ENCODE peak calls at places on chromosomes 11 and 22, in nine cellular contexts. X, H, N, B, D, J, R, F and W are unnamed samples.

GRCh38 chr11:116851631-116852030 is 14.2 kb upstream of the APOA1 start:
- DNase-seq in X (no peak), H (no peak), N (no peak), B (no peak), D (no peak), J (no peak), R (no peak), F (no peak), W (no peak)

GRCh38 chr22:19795617-19796008 is 35.0 kb downstream of the TBX1 start:
- DNase-seq in X (no peak), H (no peak), N (peak), B (peak), D (peak), J (no peak), R (peak), F (no peak), W (no peak)

GRCh38 chr22:30048711-30049110 is 31.6 kb upstream of the HORMAD2 start:
- DNase-seq in X (no peak), H (no peak), N (no peak), B (no peak), D (no peak), J (no peak), R (no peak), F (no peak), W (no peak)

GRCh38 chr11:126059238-126059761 is 3.4 kb downstream of the CDON start:
- DNase-seq in X (peak), H (no peak), N (no peak), B (no peak), D (no peak), J (no peak), R (no peak), F (no peak), W (no peak)

GRCh38 chr11:115739878-115740277 is 235.7 kb upstream of the CADM1 start:
- DNase-seq in X (no peak), H (no peak), N (no peak), B (no peak), D (no peak), J (no peak), R (no peak), F (no peak), W (no peak)

GRCh38 chr11:35711173-35711910 is 48.8 kb downstream of the TRIM44 start:
- DNase-seq in X (no peak), H (no peak), N (no peak), B (no peak), D (peak), J (no peak), R (no peak), F (no peak), W (no peak)

GRCh38 chr22:39253427-39254070 is 8.8 kb upstream of the PDGFB start:
- DNase-seq in X (peak), H (no peak), N (peak), B (peak), D (peak), J (peak), R (peak), F (peak), W (peak)

GRCh38 chr11:96464695-96465307 is 75.0 kb downstream of the JRKL start:
- DNase-seq in X (peak), H (no peak), N (peak), B (peak), D (peak), J (peak), R (no peak), F (peak), W (peak)

GRCh38 chr11:124718801-124719200 is 20.9 kb upstream of the NRGN start:
- DNase-seq in X (no peak), H (no peak), N (no peak), B (no peak), D (no peak), J (no peak), R (no peak), F (no peak), W (no peak)

GRCh38 chr11:124719534-124719933 is 20.2 kb upstream of the NRGN start:
- DNase-seq in X (no peak), H (no peak), N (no peak), B (no peak), D (no peak), J (no peak), R (no peak), F (no peak), W (no peak)

GRCh38 chr11:124717786-124718634 is 21.7 kb upstream of the NRGN start:
- DNase-seq in X (peak), H (no peak), N (no peak), B (peak), D (peak), J (no peak), R (no peak), F (no peak), W (no peak)

GRCh38 chr11:124716596-124716995 is 23.1 kb upstream of the NRGN start:
- DNase-seq in X (no peak), H (no peak), N (peak), B (peak), D (no peak), J (no peak), R (no peak), F (no peak), W (no peak)

DNA sequence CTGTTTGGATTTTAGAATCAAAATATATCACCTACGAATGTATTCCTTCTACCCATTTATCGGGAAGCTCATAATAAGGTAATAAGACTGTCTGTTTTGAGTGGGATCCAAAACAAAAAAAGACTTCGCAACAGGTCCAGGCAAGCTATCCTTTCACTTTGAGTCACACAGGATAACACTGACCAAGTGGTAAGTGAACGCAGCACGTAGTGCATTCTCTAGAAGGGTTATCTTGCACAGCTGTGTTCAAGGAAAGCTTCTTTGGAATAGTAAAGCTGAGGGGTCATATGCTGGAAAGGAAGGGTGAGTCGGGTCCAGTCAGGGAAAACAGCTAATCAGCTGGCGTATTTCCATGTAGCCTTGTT is 22.3 kb upstream of the NRGN start:
- DNase-seq in X (peak), H (no peak), N (no peak), B (peak), D (no peak), J (no peak), R (no peak), F (no peak), W (no peak)
- H3K4me3 ChIP-seq in X (peak), H (peak), N (no peak), B (peak), D (no peak), J (no peak), R (no peak), F (no peak), W (peak)

DNA sequence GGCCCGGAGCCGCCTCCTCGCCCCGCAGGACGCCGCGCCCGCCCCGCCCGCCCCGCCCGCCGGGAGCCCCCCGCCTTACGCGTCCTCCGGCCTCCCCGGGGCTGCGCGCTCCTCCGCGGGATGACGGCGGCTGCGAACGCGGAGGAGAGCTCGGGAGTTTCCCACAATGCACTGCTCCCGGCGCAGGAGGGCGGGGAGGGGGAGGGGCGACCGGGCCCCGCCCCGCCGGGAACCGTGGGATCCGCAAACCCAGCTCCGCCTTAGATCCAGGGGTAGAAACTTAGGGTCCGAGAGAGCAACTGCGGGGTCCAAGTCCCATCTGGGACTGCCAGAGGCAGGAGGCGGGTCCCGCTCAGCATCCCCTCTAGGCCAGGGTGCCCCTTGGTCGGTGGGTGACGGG is at the start of gene CEND1:
- DNase-seq in X (peak), H (no peak), N (peak), B (peak), D (peak), J (no peak), R (no peak), F (no peak), W (no peak)
- H3K4me3 ChIP-seq in X (peak), H (peak), N (peak), B (peak), D (peak), J (peak), R (no peak), F (peak), W (peak)

DNA sequence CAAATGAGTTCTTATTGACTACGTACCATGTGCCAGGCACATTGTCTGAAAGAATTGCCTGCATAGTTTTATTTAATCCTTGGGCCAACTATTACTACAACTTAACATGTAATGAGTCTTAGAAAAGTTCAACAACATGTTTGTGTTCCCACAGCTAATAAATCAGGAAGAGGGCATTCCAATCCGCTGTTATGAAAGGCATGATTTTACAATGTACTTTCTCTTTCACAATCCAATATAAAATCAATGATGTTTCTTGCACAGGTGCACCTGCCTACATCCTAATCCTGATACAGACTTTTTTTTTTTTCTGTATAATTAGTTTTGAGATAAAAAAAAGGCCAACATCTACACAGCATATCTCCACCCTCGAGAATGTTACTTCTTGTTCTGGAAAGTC is 728.4 kb upstream of the CCDC90B start:
- DNase-seq in X (no peak), H (no peak), N (peak), B (no peak), D (no peak), J (no peak), R (no peak), F (no peak), W (no peak)
- H3K4me3 ChIP-seq in X (no peak), H (no peak), N (no peak), B (no peak), D (no peak), J (no peak), R (no peak), F (no peak), W (no peak)

DNA sequence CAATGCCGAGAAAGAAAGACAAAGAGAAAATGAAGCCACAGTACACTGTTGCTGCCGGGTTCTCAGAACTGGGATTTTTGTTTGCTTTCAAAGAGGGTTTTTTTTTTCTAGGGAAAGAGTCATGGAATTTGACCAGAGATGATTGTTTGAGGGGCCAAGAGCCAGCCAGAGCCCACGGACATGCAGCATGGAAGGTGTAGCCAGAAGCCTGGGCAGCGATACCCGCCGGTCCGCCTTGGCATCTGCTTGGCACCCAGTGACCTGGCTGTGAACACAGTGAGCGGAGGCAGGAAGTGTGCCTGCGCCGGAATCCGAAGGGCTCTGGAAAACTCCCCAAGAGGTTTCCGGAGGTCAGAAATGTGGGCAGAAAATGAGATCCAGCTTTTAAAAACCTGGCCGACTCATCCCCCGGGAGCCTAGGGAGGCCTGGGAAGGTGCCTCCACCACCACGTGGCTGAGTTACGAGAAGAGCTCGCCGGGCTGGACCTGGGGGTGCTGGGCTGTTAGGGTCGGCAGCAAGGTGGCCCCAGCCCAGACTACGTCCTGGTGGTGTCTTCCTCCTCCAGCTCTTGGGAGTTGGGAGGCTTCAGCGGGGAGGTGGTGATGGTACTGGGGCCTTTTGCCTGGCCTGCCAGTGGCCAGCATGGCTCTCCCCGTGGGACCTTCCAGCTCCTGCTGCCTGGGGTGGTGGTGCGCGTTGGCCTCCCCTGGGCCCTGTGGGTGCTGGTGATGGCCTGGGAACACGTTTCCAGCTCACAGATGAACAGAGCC is 61.6 kb upstream of the PPARA start:
- DNase-seq in X (peak), H (no peak), N (peak), B (peak), D (peak), J (no peak), R (no peak), F (no peak), W (peak)
- H3K4me3 ChIP-seq in X (no peak), H (peak), N (peak), B (peak), D (peak), J (no peak), R (peak), F (peak), W (no peak)

DNA sequence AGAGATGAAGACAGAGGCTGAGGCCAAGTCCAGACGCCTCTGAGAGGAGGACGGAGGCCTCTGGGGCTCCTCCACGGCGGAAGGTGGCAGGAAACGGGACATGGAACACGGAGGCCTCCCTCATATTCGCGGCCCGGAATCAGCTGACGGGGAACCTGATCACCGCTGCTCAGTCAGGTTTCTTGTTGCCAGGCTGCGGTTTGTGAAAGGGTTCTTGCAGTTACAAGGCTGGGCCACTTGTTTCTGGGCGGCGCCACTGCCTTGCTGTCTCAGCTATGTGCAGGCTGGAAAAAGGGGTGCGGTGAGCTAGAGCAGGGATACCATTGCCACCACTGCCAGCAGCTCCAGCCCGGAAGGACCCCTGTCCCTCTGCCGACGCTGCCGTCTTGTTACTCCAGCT is 10.0 kb upstream of the MMP1 start:
- DNase-seq in X (no peak), H (no peak), N (no peak), B (no peak), D (peak), J (no peak), R (no peak), F (no peak), W (no peak)
- H3K4me3 ChIP-seq in X (no peak), H (no peak), N (no peak), B (no peak), D (no peak), J (no peak), R (no peak), F (no peak), W (no peak)

GRCh38 chr22:24806663-24807001 is 621 bp downstream of the SGSM1 start:
- DNase-seq in X (no peak), H (no peak), N (no peak), B (no peak), D (no peak), J (no peak), R (no peak), F (no peak), W (no peak)
- H3K4me3 ChIP-seq in X (no peak), H (peak), N (no peak), B (no peak), D (no peak), J (no peak), R (peak), F (no peak), W (no peak)